ENCODE peak calls at places on chromosome 6, in five cellular contexts. L is adrenal gland, Z is ovary, C is lower lobe of right lung, J is heart right ventricle. Q is an unnamed sample. For H3K4me1, the result is how much of the 10 kb centered on the place peaks cover.

GRCh38 chr6:143549630-143550268 is 38.2 kb upstream of the FUCA2 start:
- DNase-seq in L (no peak), Z (no peak), C (no peak), J (no peak), Q (no peak)

GRCh38 chr6:73579851-73580246 is 59.0 kb upstream of the EEF1A1 start:
- DNase-seq in L (peak), Z (peak), C (no peak), J (peak), Q (peak)

GRCh38 chr6:109515781-109516409 is 32.9 kb upstream of the ZBTB24 start:
- DNase-seq in L (no peak), Z (no peak), C (no peak), J (no peak), Q (no peak)

GRCh38 chr6:135532559-135532958 is 35.0 kb upstream of the AHI1 start:
- DNase-seq in L (no peak), Z (no peak), C (no peak), J (no peak), Q (no peak)

GRCh38 chr6:3755637-3756515 is 4.4 kb upstream of the PXDC1 start:
- DNase-seq in L (no peak), Z (no peak), C (no peak), J (no peak), Q (peak)

GRCh38 chr6:154479388-154480143 is 30.9 kb downstream of the CNKSR3 start:
- DNase-seq in L (no peak), Z (no peak), C (no peak), J (no peak), Q (peak)

GRCh38 chr6:56490994-56491393 is 151.7 kb downstream of the DST start:
- DNase-seq in L (no peak), Z (no peak), C (no peak), J (no peak), Q (no peak)

GRCh38 chr6:125558451-125558850 is 191.0 kb upstream of the HEY2 start:
- DNase-seq in L (no peak), Z (no peak), C (no peak), J (no peak), Q (no peak)

GRCh38 chr6:37171141-37171969 is 1.4 kb downstream of the PIM1 start:
- DNase-seq in L (peak), Z (peak), C (peak), J (peak), Q (peak)

GRCh38 chr6:44117397-44118128 is 9.7 kb downstream of the MRPL14 start:
- DNase-seq in L (no peak), Z (no peak), C (peak), J (no peak), Q (no peak)

GRCh38 chr6:77762386-77762785 is 109.5 kb downstream of the MEI4 start:
- DNase-seq in L (no peak), Z (no peak), C (no peak), J (no peak), Q (no peak)

GRCh38 chr6:130643361-130643760 is 183.8 kb upstream of the SMLR1 start:
- DNase-seq in L (no peak), Z (no peak), C (no peak), J (no peak), Q (no peak)

GRCh38 chr6:2542858-2543218 is 207.9 kb downstream of the MYLK4 start:
- DNase-seq in L (no peak), Z (no peak), C (no peak), J (no peak), Q (peak)

GRCh38 chr6:30963641-30964040 is 19.9 kb upstream of the MUC21 start:
- DNase-seq in L (peak), Z (no peak), C (no peak), J (no peak), Q (no peak)

GRCh38 chr6:4640139-4640538 is 136.1 kb upstream of the CDYL start:
- DNase-seq in L (no peak), Z (no peak), C (no peak), J (no peak), Q (no peak)

GRCh38 chr6:39005774-39006173 is 42.8 kb upstream of the GLP1R start:
- DNase-seq in L (no peak), Z (no peak), C (no peak), J (no peak), Q (no peak)

GRCh38 chr6:105209950-105210706 is 30.3 kb upstream of the POPDC3 start:
- DNase-seq in L (no peak), Z (no peak), C (no peak), J (no peak), Q (peak)

GRCh38 chr6:88544986-88545612 is 379.0 kb upstream of the CNR1 start:
- DNase-seq in L (no peak), Z (no peak), C (no peak), J (no peak), Q (no peak)

GRCh38 chr6:47016236-47016635 is 25.9 kb downstream of the ADGRF1 start:
- DNase-seq in L (no peak), Z (no peak), C (no peak), J (no peak), Q (no peak)

GRCh38 chr6:25949695-25950094 is 12.9 kb upstream of the TRIM38 start:
- DNase-seq in L (no peak), Z (no peak), C (no peak), J (no peak), Q (no peak)

GRCh38 chr6:166957087-166957804 is 896 bp upstream of the RNASET2 start:
- DNase-seq in L (peak), Z (peak), C (peak), J (peak), Q (no peak)

GRCh38 chr6:10495014-10495413 is 26.1 kb upstream of the GCNT2 start:
- DNase-seq in L (no peak), Z (no peak), C (no peak), J (no peak), Q (no peak)

DNA sequence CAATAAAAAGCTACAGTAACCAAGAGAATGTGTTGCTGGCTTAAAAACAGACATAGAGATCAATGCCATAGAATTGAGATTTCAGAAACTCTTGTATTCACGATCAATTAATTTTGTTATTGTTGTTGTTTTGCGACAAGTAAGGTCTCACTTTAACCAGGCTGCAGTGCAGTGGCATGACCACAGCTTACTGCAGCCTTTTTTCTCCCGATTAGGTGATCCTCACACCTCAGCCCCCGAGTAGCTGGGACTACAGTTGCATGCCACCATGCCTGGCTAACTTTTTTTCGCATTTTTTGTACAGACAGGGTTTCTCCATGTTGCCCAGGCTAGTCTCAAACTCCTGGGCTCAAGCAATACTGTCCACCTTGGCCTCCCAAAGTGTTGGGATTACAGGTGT is 42.2 kb downstream of the RANBP9 start:
- DNase-seq in L (no peak), Z (no peak), C (no peak), J (no peak), Q (no peak)
- H3K4me1 ChIP-seq in L (under half), Z (under half), C (under half), J (half or more), Q (under half)

DNA sequence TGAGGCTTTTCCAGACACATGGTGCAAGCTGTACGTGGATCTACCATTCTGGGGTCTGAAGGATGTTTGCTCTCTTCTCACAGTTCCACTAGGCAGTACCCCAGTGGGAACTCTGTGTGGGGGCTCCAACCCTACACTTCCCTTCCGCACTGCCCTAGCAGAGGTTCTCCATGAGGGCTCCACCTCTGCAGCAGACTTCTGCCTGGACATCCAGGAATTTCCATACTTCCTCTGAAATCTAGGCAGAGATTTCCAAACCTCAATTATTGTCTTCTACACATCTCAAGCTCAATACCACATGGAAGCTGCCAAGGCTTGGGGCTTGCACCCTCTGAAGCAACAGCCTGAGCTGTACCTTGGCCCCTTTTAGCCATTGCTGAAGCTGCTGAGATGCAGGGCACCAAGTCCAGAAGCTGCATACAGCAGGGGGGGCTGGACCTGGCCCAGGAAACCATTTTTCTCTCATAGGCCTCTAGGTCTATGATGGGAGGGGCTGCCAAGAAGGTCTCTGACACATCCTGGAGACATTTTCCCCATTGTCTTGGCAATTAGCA is 11.6 kb downstream of the PDSS2 start:
- DNase-seq in L (no peak), Z (no peak), C (no peak), J (no peak), Q (no peak)
- H3K4me1 ChIP-seq in L (under half), Z (under half), C (under half), J (under half), Q (under half)

GRCh38 chr6:111792914-111793700 is 80.1 kb downstream of the FYN start:
- DNase-seq in L (no peak), Z (no peak), C (no peak), J (no peak), Q (no peak)
- H3K4me1 ChIP-seq in L (under half), Z (under half), C (under half), J (half or more), Q (under half)

DNA sequence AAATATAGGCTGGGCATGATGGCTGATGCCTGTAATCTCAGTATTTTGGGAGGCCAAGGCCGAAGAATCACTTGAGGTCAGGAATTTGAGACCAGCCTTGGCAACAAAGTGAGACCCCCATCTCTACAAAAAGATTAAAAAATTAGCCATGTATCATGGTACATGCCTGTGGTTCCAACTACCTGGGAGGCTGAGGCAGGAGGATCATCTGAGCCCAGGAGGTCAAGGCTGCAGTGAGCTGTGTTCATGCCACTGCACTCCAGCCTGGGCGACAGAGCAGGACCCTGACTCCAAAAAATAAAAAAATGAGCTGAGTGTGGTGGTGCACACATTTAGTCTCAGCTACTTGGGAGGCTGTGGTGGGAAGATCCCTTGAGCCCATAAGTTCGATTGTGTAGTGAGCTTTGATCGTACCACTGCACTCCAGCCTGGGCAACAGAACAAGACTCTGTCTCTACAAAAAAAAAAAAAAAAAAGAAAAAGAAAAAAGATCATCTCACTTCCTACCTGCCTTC is 10.1 kb upstream of the GUCA1B start:
- DNase-seq in L (no peak), Z (no peak), C (no peak), J (no peak), Q (no peak)
- H3K4me1 ChIP-seq in L (under half), Z (under half), C (under half), J (under half), Q (under half)

DNA sequence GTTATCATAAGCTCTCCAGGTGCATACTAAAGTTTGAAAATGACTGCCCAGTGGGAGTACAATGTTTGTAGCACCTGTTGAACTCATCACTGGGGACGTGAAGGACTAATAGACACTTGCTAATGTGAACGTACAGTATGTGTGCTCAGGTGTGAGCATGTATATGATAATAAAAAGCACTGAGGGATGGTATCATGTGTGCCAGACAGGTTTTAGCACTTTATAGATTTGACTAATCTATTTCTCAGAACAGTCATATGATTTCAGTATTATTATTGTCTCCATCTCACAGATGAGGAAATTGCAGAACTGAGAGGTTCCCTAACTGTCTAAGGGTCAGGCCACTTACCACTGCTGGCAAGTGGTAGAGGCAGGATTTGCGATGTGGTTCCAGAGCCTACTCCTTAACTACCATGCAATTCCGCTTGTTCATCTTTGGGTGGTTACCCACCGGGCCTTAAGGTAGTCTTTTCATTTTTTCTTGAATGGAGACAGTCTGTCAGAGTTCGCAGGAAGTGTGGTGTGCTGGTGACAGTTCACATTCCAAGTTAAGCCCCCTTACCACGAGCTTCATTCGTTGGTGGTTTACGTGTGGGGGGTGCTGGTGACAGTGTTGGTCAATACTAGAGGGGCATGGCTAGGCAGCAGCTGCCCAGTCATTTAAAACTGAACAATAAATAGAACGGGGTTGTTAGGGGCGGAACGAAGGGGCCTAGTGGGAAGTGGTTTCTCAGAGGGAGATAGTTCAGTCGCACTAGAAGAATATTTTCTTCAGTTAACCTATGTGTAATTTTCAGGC is 46.8 kb downstream of the RREB1 start:
- DNase-seq in L (no peak), Z (no peak), C (no peak), J (no peak), Q (no peak)
- H3K4me1 ChIP-seq in L (under half), Z (under half), C (half or more), J (half or more), Q (half or more)

GRCh38 chr6:106316376-106316769 is 9.2 kb downstream of the ATG5 start:
- DNase-seq in L (no peak), Z (no peak), C (no peak), J (no peak), Q (no peak)
- H3K4me1 ChIP-seq in L (under half), Z (under half), C (under half), J (under half), Q (under half)

GRCh38 chr6:107205062-107205461 is 89.7 kb upstream of the BEND3 start:
- DNase-seq in L (no peak), Z (no peak), C (no peak), J (no peak), Q (no peak)
- H3K4me1 ChIP-seq in L (under half), Z (under half), C (under half), J (under half), Q (under half)

Q was measured in SJSA1.